ENCODE peak calls at places on chromosomes 1 and 21, in six cellular contexts. H, M, U, Z, L and Q are unnamed samples.

GRCh38 chr1:66294692-66295384 is 239.1 kb upstream of the SGIP1 start:
- DNase-seq in H (peak; percentile 85), Z (no peak), U (no peak), L (no peak), M (no peak), Q (no peak)

GRCh38 chr1:55898191-55898590 is 681.2 kb downstream of the PLPP3 start:
- DNase-seq in Z (no peak), U (no peak), H (peak; percentile 71), M (peak; percentile 71), L (no peak), Q (peak; percentile 34)

GRCh38 chr1:20281801-20282200 is 8.9 kb upstream of the VWA5B1 start:
- DNase-seq in Z (no peak), L (no peak), H (no peak), U (no peak), M (peak; percentile 4), Q (peak; percentile 16)

GRCh38 chr1:244011796-244012195 is 39.3 kb upstream of the ZBTB18 start:
- DNase-seq in H (no peak), M (no peak), Z (no peak), L (no peak), U (no peak), Q (no peak)

GRCh38 chr21:39799178-39799577 is 54.2 kb downstream of the IGSF5 start:
- DNase-seq in M (no peak), Z (peak; percentile 52), L (no peak), H (no peak), U (peak; percentile 57), Q (no peak)

GRCh38 chr1:5424802-5425201 is 567.4 kb downstream of the NPHP4 start:
- DNase-seq in M (no peak), H (peak; percentile 87), Z (no peak), U (no peak), L (no peak), Q (peak; percentile 2)

GRCh38 chr1:73717971-73718370 is 480.0 kb downstream of the LRRIQ3 start:
- DNase-seq in L (no peak), Z (no peak), M (no peak), H (no peak), U (no peak), Q (no peak)

GRCh38 chr1:53715478-53715877 is 23.5 kb downstream of the GLIS1 start:
- DNase-seq in U (no peak), Z (no peak), L (no peak), H (peak; percentile 40), M (no peak), Q (no peak)

GRCh38 chr1:153510984-153511410 is 24.8 kb downstream of the S100A6 start:
- DNase-seq in M (peak; percentile 66), L (peak; percentile 82), Z (peak; percentile 81), H (peak; percentile 87), U (peak; percentile 67), Q (no peak)

GRCh38 chr1:218123968-218124367 is 161.1 kb upstream of the RRP15 start:
- DNase-seq in Z (no peak), H (no peak), M (no peak), L (no peak), U (no peak), Q (no peak)

GRCh38 chr1:12622506-12622905 is 4.5 kb upstream of the DHRS3 start:
- DNase-seq in M (no peak), U (no peak), Z (no peak), H (no peak), L (no peak), Q (no peak)

GRCh38 chr1:231020816-231021215 is 19.2 kb downstream of the FAM89A start:
- DNase-seq in M (no peak), Z (no peak), U (no peak), L (no peak), H (no peak), Q (no peak)

GRCh38 chr1:24355466-24355865 is 36.3 kb downstream of the GRHL3 start:
- DNase-seq in Z (no peak), M (no peak), H (no peak), L (no peak), U (no peak), Q (no peak)

GRCh38 chr1:174000274-174000852 is 21.8 kb downstream of the RC3H1 start:
- DNase-seq in M (no peak), Z (no peak), L (no peak), H (no peak), U (no peak), Q (no peak)